ENCODE peak calls at places on chromosomes 13 and 19, in nine cellular contexts. U is EL; T is HTR-8/SVneo; G is GM12878; I is DMS153; A is NCI-H2171; K is SW480; S is CD8-positive, alpha-beta memory T cell; M is iPS DF 6.9. O is an unnamed sample.

GRCh38 chr19:10835089-10835753 is 791 bp downstream of the TMED1 start:
- DNase-seq in S (no peak), T (peak; percentile 99), A (no peak), K (no peak), G (no peak), I (no peak), M (no peak), U (no peak), O (no peak)

GRCh38 chr13:94305463-94305862 is 174.0 kb downstream of the DCT start:
- DNase-seq in U (peak; percentile 78), A (no peak), M (no peak), K (no peak), I (no peak), G (no peak), T (no peak), S (no peak), O (no peak)

GRCh38 chr19:1465191-1466016 is 13.6 kb downstream of the C19orf25 start:
- DNase-seq in G (no peak), I (no peak), S (no peak), K (no peak), U (no peak), M (no peak), A (no peak), T (no peak), O (no peak)

GRCh38 chr19:37990362-37990761 is 83.4 kb downstream of the SIPA1L3 start:
- DNase-seq in A (no peak), K (peak; percentile 63), I (no peak), S (no peak), G (no peak), U (no peak), M (no peak), T (no peak), O (no peak)

GRCh38 chr19:4474504-4475136 is 2.5 kb downstream of the HDGFL2 start:
- DNase-seq in M (peak; percentile 58), A (peak; percentile 91), I (peak; percentile 55), K (no peak), G (no peak), U (peak; percentile 76), T (peak; percentile 83), S (peak; percentile 12), O (peak; percentile 36)

GRCh38 chr19:2087621-2088100 is 8.5 kb downstream of the MOB3A start:
- DNase-seq in M (no peak), G (peak; percentile 83), I (no peak), S (peak; percentile 55), A (no peak), T (no peak), U (no peak), K (no peak), O (no peak)

GRCh38 chr13:39493966-39494365 is 109.0 kb downstream of the LHFPL6 start:
- DNase-seq in I (peak; percentile 42), A (no peak), G (no peak), U (no peak), T (no peak), M (peak; percentile 43), S (no peak), K (no peak), O (no peak)

GRCh38 chr13:28357247-28357825 is 137.6 kb downstream of the FLT1 start:
- DNase-seq in I (no peak), S (no peak), M (no peak), U (peak; percentile 36), A (no peak), T (no peak), G (no peak), K (no peak), O (peak; percentile 86)

GRCh38 chr19:6060600-6061391 is 49.5 kb downstream of the RFX2 start:
- DNase-seq in A (peak; percentile 7), U (peak; percentile 54), K (no peak), S (no peak), I (peak; percentile 13), M (no peak), T (peak; percentile 74), G (no peak), O (peak; percentile 90)

GRCh38 chr13:45416521-45417125 is 1.6 kb downstream of the SLC25A30 start:
- DNase-seq in M (no peak), S (no peak), U (no peak), I (peak; percentile 32), T (no peak), G (no peak), A (no peak), K (no peak), O (peak; percentile 32)

GRCh38 chr13:34833562-34834182 is 108.4 kb upstream of the NBEA start:
- DNase-seq in U (peak; percentile 76), S (no peak), K (no peak), I (no peak), T (no peak), M (peak; percentile 20), A (no peak), G (no peak), O (no peak)

GRCh38 chr19:49212302-49212701 is 54.7 kb downstream of the TRPM4 start:
- DNase-seq in U (no peak), I (no peak), G (no peak), K (no peak), S (no peak), M (no peak), T (no peak), A (peak; percentile 55), O (no peak)

GRCh38 chr19:18002347-18002850 is 5.6 kb upstream of the ARRDC2 start:
- DNase-seq in K (no peak), A (no peak), I (no peak), G (no peak), S (no peak), M (no peak), U (no peak), T (no peak), O (no peak)

GRCh38 chr13:98515804-98516465 is 61.0 kb downstream of the STK24 start:
- DNase-seq in K (no peak), T (no peak), S (no peak), G (no peak), A (no peak), I (no peak), U (no peak), M (no peak), O (no peak)

GRCh38 chr19:15253513-15253912 is 21.3 kb upstream of the EPHX3 start:
- DNase-seq in T (no peak), A (no peak), K (no peak), G (no peak), U (no peak), S (no peak), I (no peak), M (no peak), O (no peak)

O was measured in dermis microvascular lymphatic vessel endothelial cell.